ENCODE peak calls at places on chromosomes 4 and X, in five cellular contexts. O is kidney tubule cell; R is NCI-H1092 treated with DMSO at 0.1 percent for 48 hours; J is activated CD4-positive, alpha-beta T cell treated with anti-CD3 and anti-CD28 coated beads, Interleukin-2, amount 50 U/mL, for 1 hour; V is activated T-cell treated with anti-CD3 and anti-CD28 coated beads, Interleukin-2, amount 50 U/mL, for 4 hours. I is an unnamed sample.

GRCh38 chr4:120703908-120704307 is 218.6 kb downstream of the PRDM5 start:
- DNase-seq in O (no peak), V (no peak), J (no peak), R (no peak), I (no peak)

GRCh38 chr4:69823481-69824186 is 36.3 kb downstream of the SULT1E1 start:
- DNase-seq in V (peak), O (peak), R (peak), J (peak), I (no peak)

GRCh38 chrX:15395794-15396193 is 11.6 kb upstream of the VEGFD start:
- DNase-seq in V (no peak), O (no peak), J (no peak), R (no peak), I (no peak)

GRCh38 chrX:66017659-66018170 is 22.2 kb downstream of the VSIG4 start:
- DNase-seq in J (no peak), O (no peak), R (no peak), V (no peak), I (no peak)

GRCh38 chr4:7747062-7747385 is 192.6 kb downstream of the AFAP1 start:
- DNase-seq in V (no peak), R (no peak), J (no peak), O (no peak), I (no peak)

GRCh38 chr4:166128452-166128851 is 255.4 kb downstream of the TLL1 start:
- DNase-seq in V (no peak), R (no peak), O (peak), J (no peak), I (no peak)

GRCh38 chrX:24862343-24862742 is 153.4 kb downstream of the ARX start:
- DNase-seq in R (no peak), J (no peak), O (no peak), V (no peak), I (no peak)

GRCh38 chr4:128604840-128605239 is 204.7 kb upstream of the JADE1 start:
- DNase-seq in J (no peak), O (peak), R (no peak), V (no peak), I (no peak)

GRCh38 chr4:138521809-138522208 is 279.7 kb upstream of the SLC7A11 start:
- DNase-seq in V (no peak), R (no peak), J (no peak), O (no peak), I (no peak)

GRCh38 chr4:123462007-123462406 is 65.4 kb downstream of the SPRY1 start:
- DNase-seq in O (no peak), J (no peak), R (no peak), V (no peak), I (no peak)

GRCh38 chr4:38993683-38994082 is 38.5 kb downstream of the TMEM156 start:
- DNase-seq in J (no peak), R (no peak), V (no peak), O (no peak), I (no peak)

GRCh38 chrX:16869393-16870094 is 618 bp downstream of the RBBP7 start:
- DNase-seq in R (peak), J (peak), V (peak), O (peak), I (peak)

GRCh38 chr4:88277711-88278025 is 6.7 kb downstream of the PPM1K start:
- DNase-seq in J (no peak), O (no peak), R (no peak), V (no peak), I (no peak)

I was measured in Peyer's patch.